ENCODE peak calls at places on chromosomes 5 and 9, in nine cellular contexts. One of them, this sample, is unnamed.

GRCh38 chr5:80884851-80885697 is 75.1 kb upstream of the RASGRF2 start:
- DNase-seq in NCI-H1436: no peak
- DNase-seq in HFFc6: no peak
- DNase-seq in RWPE1: no peak
- DNase-seq in posterior vena cava: no peak
- DNase-seq in NCI-H1105 treated with DMSO at 0.1 percent for 48 hours: no peak
- DNase-seq in HTR-8/SVneo: no peak
- DNase-seq in aorta: no peak
- DNase-seq in stimulated activated CD8-positive, alpha-beta memory T cell treated with anti-CD3 and anti-CD28 coated beads, Interleukin-12 subunit alpha, Interleukin-12 subunit beta, amount 100 ng/mL, for 4 hours: no peak
- DNase-seq in this sample: no peak

GRCh38 chr9:128397831-128398230 is 22.8 kb upstream of the CERCAM start:
- DNase-seq in aorta: no peak
- DNase-seq in NCI-H1105 treated with DMSO at 0.1 percent for 48 hours: no peak
- DNase-seq in posterior vena cava: no peak
- DNase-seq in NCI-H1436: no peak
- DNase-seq in RWPE1: no peak
- DNase-seq in HFFc6: no peak
- DNase-seq in HTR-8/SVneo: no peak
- DNase-seq in stimulated activated CD8-positive, alpha-beta memory T cell treated with anti-CD3 and anti-CD28 coated beads, Interleukin-12 subunit alpha, Interleukin-12 subunit beta, amount 100 ng/mL, for 4 hours: no peak
- DNase-seq in this sample: no peak

GRCh38 chr9:137445275-137445807 is 4.2 kb upstream of the ENTPD8 start:
- DNase-seq in aorta: peak
- DNase-seq in NCI-H1105 treated with DMSO at 0.1 percent for 48 hours: peak
- DNase-seq in HFFc6: peak
- DNase-seq in HTR-8/SVneo: peak
- DNase-seq in stimulated activated CD8-positive, alpha-beta memory T cell treated with anti-CD3 and anti-CD28 coated beads, Interleukin-12 subunit alpha, Interleukin-12 subunit beta, amount 100 ng/mL, for 4 hours: peak
- DNase-seq in NCI-H1436: peak
- DNase-seq in RWPE1: peak
- DNase-seq in posterior vena cava: peak
- DNase-seq in this sample: peak

GRCh38 chr9:40913928-40914673 is 214.4 kb downstream of the FOXD4L6 start:
- DNase-seq in NCI-H1105 treated with DMSO at 0.1 percent for 48 hours: no peak
- DNase-seq in aorta: no peak
- DNase-seq in RWPE1: no peak
- DNase-seq in NCI-H1436: no peak
- DNase-seq in posterior vena cava: no peak
- DNase-seq in HTR-8/SVneo: no peak
- DNase-seq in stimulated activated CD8-positive, alpha-beta memory T cell treated with anti-CD3 and anti-CD28 coated beads, Interleukin-12 subunit alpha, Interleukin-12 subunit beta, amount 100 ng/mL, for 4 hours: no peak
- DNase-seq in HFFc6: no peak
- DNase-seq in this sample: no peak

GRCh38 chr5:42832060-42832459 is 20.4 kb upstream of the SELENOP start:
- DNase-seq in RWPE1: no peak
- DNase-seq in HFFc6: no peak
- DNase-seq in stimulated activated CD8-positive, alpha-beta memory T cell treated with anti-CD3 and anti-CD28 coated beads, Interleukin-12 subunit alpha, Interleukin-12 subunit beta, amount 100 ng/mL, for 4 hours: no peak
- DNase-seq in posterior vena cava: no peak
- DNase-seq in NCI-H1436: no peak
- DNase-seq in NCI-H1105 treated with DMSO at 0.1 percent for 48 hours: no peak
- DNase-seq in HTR-8/SVneo: no peak
- DNase-seq in aorta: no peak
- DNase-seq in this sample: no peak

GRCh38 chr5:35687961-35688360 is 70.3 kb downstream of the SPEF2 start:
- DNase-seq in HTR-8/SVneo: no peak
- DNase-seq in posterior vena cava: no peak
- DNase-seq in stimulated activated CD8-positive, alpha-beta memory T cell treated with anti-CD3 and anti-CD28 coated beads, Interleukin-12 subunit alpha, Interleukin-12 subunit beta, amount 100 ng/mL, for 4 hours: no peak
- DNase-seq in aorta: no peak
- DNase-seq in NCI-H1105 treated with DMSO at 0.1 percent for 48 hours: no peak
- DNase-seq in RWPE1: no peak
- DNase-seq in HFFc6: no peak
- DNase-seq in NCI-H1436: no peak
- DNase-seq in this sample: no peak

GRCh38 chr5:72611111-72611724 is 104.0 kb upstream of the ZNF366 start:
- DNase-seq in RWPE1: peak
- DNase-seq in NCI-H1436: peak
- DNase-seq in HFFc6: peak
- DNase-seq in NCI-H1105 treated with DMSO at 0.1 percent for 48 hours: peak
- DNase-seq in stimulated activated CD8-positive, alpha-beta memory T cell treated with anti-CD3 and anti-CD28 coated beads, Interleukin-12 subunit alpha, Interleukin-12 subunit beta, amount 100 ng/mL, for 4 hours: no peak
- DNase-seq in aorta: peak
- DNase-seq in posterior vena cava: peak
- DNase-seq in HTR-8/SVneo: peak
- DNase-seq in this sample: peak

GRCh38 chr5:61254969-61255555 is 77.0 kb upstream of the ZSWIM6 start:
- DNase-seq in NCI-H1105 treated with DMSO at 0.1 percent for 48 hours: no peak
- DNase-seq in posterior vena cava: no peak
- DNase-seq in HTR-8/SVneo: no peak
- DNase-seq in HFFc6: peak
- DNase-seq in stimulated activated CD8-positive, alpha-beta memory T cell treated with anti-CD3 and anti-CD28 coated beads, Interleukin-12 subunit alpha, Interleukin-12 subunit beta, amount 100 ng/mL, for 4 hours: no peak
- DNase-seq in NCI-H1436: no peak
- DNase-seq in aorta: no peak
- DNase-seq in RWPE1: peak
- DNase-seq in this sample: no peak

GRCh38 chr9:37565661-37566618 is 10.2 kb downstream of the FBXO10 start:
- DNase-seq in aorta: no peak
- DNase-seq in NCI-H1105 treated with DMSO at 0.1 percent for 48 hours: no peak
- DNase-seq in stimulated activated CD8-positive, alpha-beta memory T cell treated with anti-CD3 and anti-CD28 coated beads, Interleukin-12 subunit alpha, Interleukin-12 subunit beta, amount 100 ng/mL, for 4 hours: no peak
- DNase-seq in HTR-8/SVneo: no peak
- DNase-seq in posterior vena cava: no peak
- DNase-seq in NCI-H1436: no peak
- DNase-seq in RWPE1: no peak
- DNase-seq in HFFc6: no peak
- DNase-seq in this sample: no peak

GRCh38 chr9:120698766-120699165 is 15.5 kb downstream of the MEGF9 start:
- DNase-seq in posterior vena cava: no peak
- DNase-seq in stimulated activated CD8-positive, alpha-beta memory T cell treated with anti-CD3 and anti-CD28 coated beads, Interleukin-12 subunit alpha, Interleukin-12 subunit beta, amount 100 ng/mL, for 4 hours: no peak
- DNase-seq in RWPE1: no peak
- DNase-seq in HFFc6: no peak
- DNase-seq in HTR-8/SVneo: no peak
- DNase-seq in NCI-H1436: no peak
- DNase-seq in aorta: no peak
- DNase-seq in NCI-H1105 treated with DMSO at 0.1 percent for 48 hours: peak
- DNase-seq in this sample: no peak

GRCh38 chr5:122283592-122283991 is 28.4 kb upstream of the SNCAIP start:
- DNase-seq in stimulated activated CD8-positive, alpha-beta memory T cell treated with anti-CD3 and anti-CD28 coated beads, Interleukin-12 subunit alpha, Interleukin-12 subunit beta, amount 100 ng/mL, for 4 hours: no peak
- DNase-seq in posterior vena cava: no peak
- DNase-seq in RWPE1: no peak
- DNase-seq in aorta: no peak
- DNase-seq in NCI-H1105 treated with DMSO at 0.1 percent for 48 hours: no peak
- DNase-seq in HFFc6: no peak
- DNase-seq in HTR-8/SVneo: no peak
- DNase-seq in NCI-H1436: no peak
- DNase-seq in this sample: no peak

GRCh38 chr5:21687621-21688020 is 1165.5 kb downstream of the CDH12 start:
- DNase-seq in NCI-H1105 treated with DMSO at 0.1 percent for 48 hours: no peak
- DNase-seq in HTR-8/SVneo: no peak
- DNase-seq in posterior vena cava: no peak
- DNase-seq in HFFc6: no peak
- DNase-seq in stimulated activated CD8-positive, alpha-beta memory T cell treated with anti-CD3 and anti-CD28 coated beads, Interleukin-12 subunit alpha, Interleukin-12 subunit beta, amount 100 ng/mL, for 4 hours: no peak
- DNase-seq in NCI-H1436: no peak
- DNase-seq in aorta: no peak
- DNase-seq in RWPE1: no peak
- DNase-seq in this sample: no peak